ENCODE peak calls at places on chromosomes 1 and 21, in nine cellular contexts. J is progenitor cell of endocrine pancreas, H is amniotic stem cell, V is fibroblast of the conjunctiva, Q is HFFc6, E is WTC11, Z is LoVo, W is neural crest cell, B is GM20000. P is an unnamed sample.

GRCh38 chr1:160018900-160019299 is 12.9 kb downstream of the PIGM start:
- DNase-seq in V (no peak), B (no peak), W (no peak), Q (peak; percentile 54), Z (no peak), E (no peak), H (no peak), J (no peak), P (no peak)

GRCh38 chr1:234619794-234620247 is 9.8 kb upstream of the IRF2BP2 start:
- DNase-seq in V (no peak), W (no peak), E (no peak), Z (no peak), B (no peak), H (no peak), Q (no peak), J (no peak), P (no peak)

GRCh38 chr21:19935459-19935858 is 1062.8 kb upstream of the NCAM2 start:
- DNase-seq in J (no peak), Z (no peak), H (no peak), E (no peak), B (no peak), V (no peak), W (no peak), Q (no peak), P (no peak)

GRCh38 chr1:224127925-224128819 is 14.3 kb downstream of the FBXO28 start:
- DNase-seq in Q (peak; percentile 70), B (no peak), J (no peak), Z (no peak), V (peak; percentile 9), W (no peak), E (no peak), H (no peak), P (no peak)

GRCh38 chr1:112501810-112502641 is 6.7 kb upstream of the WNT2B start:
- DNase-seq in H (peak; percentile 68), J (peak; percentile 42), Z (peak; percentile 57), V (peak; percentile 66), Q (peak; percentile 68), E (peak; percentile 63), W (peak; percentile 59), B (peak; percentile 76), P (peak; percentile 52)

GRCh38 chr21:45429221-45430164 is 24.5 kb downstream of the COL18A1 start:
- DNase-seq in J (no peak), W (no peak), H (no peak), E (no peak), Z (no peak), B (no peak), V (no peak), Q (no peak), P (no peak)

GRCh38 chr21:45845063-45845789 is 136.3 kb upstream of the COL6A1 start:
- DNase-seq in E (no peak), J (no peak), V (no peak), W (no peak), B (no peak), Z (no peak), H (no peak), Q (no peak), P (no peak)

GRCh38 chr1:23167353-23168078 is 1.1 kb downstream of the LUZP1 start:
- DNase-seq in Q (peak; percentile 43), B (peak; percentile 70), W (peak; percentile 46), H (no peak), J (no peak), E (peak; percentile 72), V (no peak), Z (peak; percentile 66), P (no peak)

GRCh38 chr1:69991644-69992043 is 213.7 kb downstream of the LRRC40 start:
- DNase-seq in W (no peak), Z (no peak), V (no peak), E (no peak), Q (peak; percentile 15), H (no peak), J (no peak), B (no peak), P (no peak)

P was measured in HS-27A.